ENCODE peak calls at places on chromosome X, in five cellular contexts. One of them, this sample, is unnamed.

GRCh38 chrX:51144828-51145442 is 187.7 kb upstream of the NUDT10 start:
- DNase-seq in A549: peak; percentile 40
- DNase-seq in right atrium auricular region: no peak
- DNase-seq in tibial nerve: no peak
- DNase-seq in uterus: no peak
- DNase-seq in this sample: peak; percentile 40

GRCh38 chrX:10634681-10635161 is 14.3 kb upstream of the MID1 start:
- DNase-seq in uterus: peak; percentile 19
- DNase-seq in tibial nerve: no peak
- DNase-seq in right atrium auricular region: no peak
- DNase-seq in A549: peak; percentile 85
- DNase-seq in this sample: no peak

GRCh38 chrX:47563801-47564315 is 2.9 kb downstream of the ARAF start:
- DNase-seq in uterus: no peak
- DNase-seq in tibial nerve: no peak
- DNase-seq in A549: no peak
- DNase-seq in right atrium auricular region: no peak
- DNase-seq in this sample: no peak

GRCh38 chrX:151902813-151903591 is 9.7 kb upstream of the MAGEA4 start:
- DNase-seq in uterus: peak; percentile 44
- DNase-seq in tibial nerve: peak; percentile 10
- DNase-seq in A549: peak; percentile 90
- DNase-seq in right atrium auricular region: peak; percentile 72
- DNase-seq in this sample: peak; percentile 83

GRCh38 chrX:40773809-40774208 is 38.5 kb upstream of the MED14 start:
- DNase-seq in A549: peak; percentile 7
- DNase-seq in tibial nerve: no peak
- DNase-seq in uterus: peak; percentile 16
- DNase-seq in right atrium auricular region: no peak
- DNase-seq in this sample: peak; percentile 15

GRCh38 chrX:11766487-11766886 is 8.4 kb downstream of the MSL3 start:
- DNase-seq in uterus: no peak
- DNase-seq in tibial nerve: no peak
- DNase-seq in A549: no peak
- DNase-seq in right atrium auricular region: no peak
- DNase-seq in this sample: no peak

GRCh38 chrX:124986284-124986683 is 333.4 kb upstream of the TEX13C start:
- DNase-seq in uterus: no peak
- DNase-seq in right atrium auricular region: no peak
- DNase-seq in tibial nerve: no peak
- DNase-seq in A549: no peak
- DNase-seq in this sample: no peak

GRCh38 chrX:40074080-40074958 is 23.4 kb downstream of the BCOR start:
- DNase-seq in tibial nerve: no peak
- DNase-seq in A549: no peak
- DNase-seq in right atrium auricular region: no peak
- DNase-seq in uterus: no peak
- DNase-seq in this sample: no peak

GRCh38 chrX:152138388-152138784 is at the start of gene MAGEA10:
- DNase-seq in right atrium auricular region: no peak
- DNase-seq in A549: no peak
- DNase-seq in uterus: no peak
- DNase-seq in tibial nerve: no peak
- DNase-seq in this sample: no peak

GRCh38 chrX:132467029-132467428 is 21.8 kb downstream of the MBNL3 start:
- DNase-seq in right atrium auricular region: no peak
- DNase-seq in uterus: no peak
- DNase-seq in A549: no peak
- DNase-seq in tibial nerve: no peak
- DNase-seq in this sample: no peak

GRCh38 chrX:13685126-13685763 is 3.7 kb upstream of the RAB9A start:
- DNase-seq in tibial nerve: no peak
- DNase-seq in uterus: no peak
- DNase-seq in A549: peak; percentile 37
- DNase-seq in right atrium auricular region: no peak
- DNase-seq in this sample: no peak

GRCh38 chrX:81876437-81876836 is 674.5 kb downstream of the SH3BGRL start:
- DNase-seq in tibial nerve: no peak
- DNase-seq in uterus: no peak
- DNase-seq in A549: no peak
- DNase-seq in right atrium auricular region: no peak
- DNase-seq in this sample: no peak

GRCh38 chrX:118208476-118208875 is 91.9 kb upstream of the KLHL13 start:
- DNase-seq in A549: no peak
- DNase-seq in uterus: no peak
- DNase-seq in right atrium auricular region: no peak
- DNase-seq in tibial nerve: no peak
- DNase-seq in this sample: no peak

GRCh38 chrX:150870487-150871340 is 27.8 kb downstream of the CD99L2 start:
- DNase-seq in tibial nerve: no peak
- DNase-seq in right atrium auricular region: no peak
- DNase-seq in A549: no peak
- DNase-seq in uterus: no peak
- DNase-seq in this sample: peak; percentile 62

GRCh38 chrX:2449135-2449886 is 51.5 kb downstream of the DHRSX start:
- DNase-seq in A549: no peak
- DNase-seq in uterus: no peak
- DNase-seq in tibial nerve: no peak
- DNase-seq in right atrium auricular region: no peak
- DNase-seq in this sample: no peak

GRCh38 chrX:50594788-50595187 is 124.2 kb upstream of the DGKK start:
- DNase-seq in tibial nerve: no peak
- DNase-seq in A549: no peak
- DNase-seq in right atrium auricular region: no peak
- DNase-seq in uterus: no peak
- DNase-seq in this sample: peak; percentile 37

GRCh38 chrX:129785160-129785947 is 5.6 kb downstream of the SASH3 start:
- DNase-seq in right atrium auricular region: no peak
- DNase-seq in A549: no peak
- DNase-seq in tibial nerve: no peak
- DNase-seq in uterus: no peak
- DNase-seq in this sample: no peak

GRCh38 chrX:54447461-54447860 is 7.3 kb downstream of the TSR2 start:
- DNase-seq in uterus: no peak
- DNase-seq in tibial nerve: no peak
- DNase-seq in right atrium auricular region: no peak
- DNase-seq in A549: peak; percentile 30
- DNase-seq in this sample: peak; percentile 23

GRCh38 chrX:118254611-118255010 is 91.3 kb upstream of the WDR44 start:
- DNase-seq in uterus: peak; percentile 53
- DNase-seq in A549: peak; percentile 50
- DNase-seq in right atrium auricular region: peak; percentile 74
- DNase-seq in tibial nerve: peak; percentile 84
- DNase-seq in this sample: peak; percentile 55

GRCh38 chrX:21153503-21153902 is 220.7 kb upstream of the CNKSR2 start:
- DNase-seq in uterus: no peak
- DNase-seq in right atrium auricular region: peak; percentile 59
- DNase-seq in tibial nerve: peak; percentile 52
- DNase-seq in A549: peak; percentile 10
- DNase-seq in this sample: peak; percentile 42

GRCh38 chrX:152480269-152481212 is 29.4 kb upstream of the GABRA3 start:
- DNase-seq in uterus: no peak
- DNase-seq in right atrium auricular region: no peak
- DNase-seq in tibial nerve: no peak
- DNase-seq in A549: no peak
- DNase-seq in this sample: no peak

GRCh38 chrX:111382277-111382676 is 29.7 kb downstream of the DCX start:
- DNase-seq in uterus: no peak
- DNase-seq in right atrium auricular region: no peak
- DNase-seq in A549: no peak
- DNase-seq in tibial nerve: no peak
- DNase-seq in this sample: peak; percentile 44

GRCh38 chrX:85922821-85923220 is 124.5 kb downstream of the CHM start:
- DNase-seq in uterus: peak; percentile 13
- DNase-seq in tibial nerve: no peak
- DNase-seq in A549: no peak
- DNase-seq in right atrium auricular region: no peak
- DNase-seq in this sample: no peak

GRCh38 chrX:21675931-21676330 is 17.8 kb upstream of the KLHL34 start:
- DNase-seq in A549: no peak
- DNase-seq in tibial nerve: no peak
- DNase-seq in right atrium auricular region: no peak
- DNase-seq in uterus: no peak
- DNase-seq in this sample: no peak

GRCh38 chrX:118655561-118656246 is 71.7 kb upstream of the IL13RA1 start:
- DNase-seq in uterus: no peak
- DNase-seq in tibial nerve: no peak
- DNase-seq in A549: peak; percentile 61
- DNase-seq in right atrium auricular region: no peak
- DNase-seq in this sample: peak; percentile 29

GRCh38 chrX:112888916-112889315 is 48.3 kb upstream of the AMOT start:
- DNase-seq in uterus: no peak
- DNase-seq in right atrium auricular region: no peak
- DNase-seq in A549: no peak
- DNase-seq in tibial nerve: no peak
- DNase-seq in this sample: no peak

GRCh38 chrX:23803931-23804381 is 21.0 kb downstream of the SAT1 start:
- DNase-seq in tibial nerve: no peak
- DNase-seq in A549: peak; percentile 96
- DNase-seq in uterus: no peak
- DNase-seq in right atrium auricular region: no peak
- DNase-seq in this sample: peak; percentile 84

GRCh38 chrX:23012636-23013035 is 12.9 kb downstream of the DDX53 start:
- DNase-seq in A549: no peak
- DNase-seq in right atrium auricular region: no peak
- DNase-seq in tibial nerve: no peak
- DNase-seq in uterus: no peak
- DNase-seq in this sample: no peak

GRCh38 chrX:22134681-22135080 is 102.6 kb downstream of the PHEX start:
- DNase-seq in uterus: no peak
- DNase-seq in A549: peak; percentile 48
- DNase-seq in tibial nerve: no peak
- DNase-seq in right atrium auricular region: no peak
- DNase-seq in this sample: peak; percentile 43

GRCh38 chrX:24646745-24647182 is 383 bp downstream of the PCYT1B start:
- DNase-seq in right atrium auricular region: no peak
- DNase-seq in A549: no peak
- DNase-seq in uterus: no peak
- DNase-seq in tibial nerve: no peak
- DNase-seq in this sample: peak; percentile 66

GRCh38 chrX:1673337-1673736 is 58.5 kb downstream of the ASMT start:
- DNase-seq in A549: peak; percentile 64
- DNase-seq in right atrium auricular region: no peak
- DNase-seq in uterus: no peak
- DNase-seq in tibial nerve: no peak
- DNase-seq in this sample: peak; percentile 10

GRCh38 chrX:149495573-149496071 is 9.5 kb downstream of the IDS start:
- DNase-seq in tibial nerve: no peak
- DNase-seq in uterus: no peak
- DNase-seq in A549: peak; percentile 70
- DNase-seq in right atrium auricular region: peak; percentile 60
- DNase-seq in this sample: no peak

GRCh38 chrX:47202877-47203276 is 9.2 kb downstream of the UBA1 start:
- DNase-seq in right atrium auricular region: no peak
- DNase-seq in A549: no peak
- DNase-seq in uterus: no peak
- DNase-seq in tibial nerve: no peak
- DNase-seq in this sample: no peak

GRCh38 chrX:13652256-13653021 is 502 bp upstream of the TCEANC start:
- DNase-seq in right atrium auricular region: no peak
- DNase-seq in uterus: peak; percentile 39
- DNase-seq in tibial nerve: no peak
- DNase-seq in A549: peak; percentile 41
- DNase-seq in this sample: no peak

GRCh38 chrX:1181131-1181530 is 31.3 kb downstream of the CRLF2 start:
- DNase-seq in uterus: no peak
- DNase-seq in right atrium auricular region: no peak
- DNase-seq in A549: no peak
- DNase-seq in tibial nerve: no peak
- DNase-seq in this sample: no peak

GRCh38 chrX:118523920-118524319 is 28.3 kb downstream of the DOCK11 start:
- DNase-seq in tibial nerve: no peak
- DNase-seq in A549: no peak
- DNase-seq in uterus: no peak
- DNase-seq in right atrium auricular region: no peak
- DNase-seq in this sample: no peak

GRCh38 chrX:109155161-109155560 is 326.7 kb downstream of the GUCY2F start:
- DNase-seq in A549: no peak
- DNase-seq in tibial nerve: no peak
- DNase-seq in uterus: no peak
- DNase-seq in right atrium auricular region: no peak
- DNase-seq in this sample: no peak

GRCh38 chrX:55342533-55343501 is 78.1 kb upstream of the PAGE3 start:
- DNase-seq in A549: peak; percentile 40
- DNase-seq in tibial nerve: peak; percentile 13
- DNase-seq in right atrium auricular region: no peak
- DNase-seq in uterus: no peak
- DNase-seq in this sample: peak; percentile 18

GRCh38 chrX:116318672-116319071 is 117.7 kb upstream of the SLC6A14 start:
- DNase-seq in right atrium auricular region: no peak
- DNase-seq in A549: peak; percentile 57
- DNase-seq in uterus: no peak
- DNase-seq in tibial nerve: no peak
- DNase-seq in this sample: no peak

GRCh38 chrX:135740683-135741149 is 27.3 kb downstream of the CT45A3 start:
- DNase-seq in A549: peak; percentile 44
- DNase-seq in tibial nerve: no peak
- DNase-seq in right atrium auricular region: no peak
- DNase-seq in uterus: no peak
- DNase-seq in this sample: peak; percentile 7
- TF ChIP-seq CTCF in A549: peak; percentile 49
- TF ChIP-seq CTCF in tibial nerve: no peak
- TF ChIP-seq CTCF in right atrium auricular region: no peak
- TF ChIP-seq CTCF in uterus: no peak
- TF ChIP-seq CTCF in this sample: peak; percentile 35

GRCh38 chrX:79147477-79147876 is 3.0 kb downstream of the GPR174 start:
- DNase-seq in uterus: no peak
- DNase-seq in right atrium auricular region: no peak
- DNase-seq in tibial nerve: no peak
- DNase-seq in A549: no peak
- DNase-seq in this sample: no peak
- H3K27ac ChIP-seq in uterus: no peak overlapping the region
- H3K27ac ChIP-seq in right atrium auricular region: no peak overlapping the region
- H3K27ac ChIP-seq in tibial nerve: no peak overlapping the region
- H3K27ac ChIP-seq in A549: no peak overlapping the region
- H3K27ac ChIP-seq in this sample: no peak overlapping the region

GRCh38 chrX:154727418-154728323 is 23.2 kb downstream of the GAB3 start:
- DNase-seq in tibial nerve: peak; percentile 52
- DNase-seq in right atrium auricular region: peak; percentile 82
- DNase-seq in uterus: peak; percentile 83
- DNase-seq in A549: no peak
- DNase-seq in this sample: peak; percentile 80
- H3K4me1 ChIP-seq in tibial nerve: peaks cover 11% of the 10 kb centered on the region
- H3K4me1 ChIP-seq in right atrium auricular region: peaks cover 69% of the 10 kb centered on the region
- H3K4me1 ChIP-seq in uterus: peaks cover 4% of the 10 kb centered on the region
- H3K4me1 ChIP-seq in A549: peaks cover 28% of the 10 kb centered on the region
- H3K4me1 ChIP-seq in this sample: no peaks in the 10 kb centered on the region

GRCh38 chrX:153885968-153886903 is at the start of gene L1CAM:
- DNase-seq in uterus: no peak
- DNase-seq in A549: no peak
- DNase-seq in right atrium auricular region: no peak
- DNase-seq in tibial nerve: no peak
- DNase-seq in this sample: peak; percentile 21
- TF ChIP-seq CTCF in uterus: no peak
- TF ChIP-seq CTCF in A549: no peak
- TF ChIP-seq CTCF in right atrium auricular region: no peak
- TF ChIP-seq CTCF in tibial nerve: no peak
- TF ChIP-seq CTCF in this sample: no peak

This sample was measured in cardiac muscle cell.